ENCODE peak calls at places on chromosomes 12 and 14, in four cellular contexts. One of them, this sample, is unnamed.

GRCh38 chr14:55416866-55417265 is 5.2 kb upstream of the ATG14 start:
- DNase-seq in GM12878: no peak
- DNase-seq in K562: peak
- DNase-seq in HepG2: no peak
- DNase-seq in this sample: peak

GRCh38 chr12:30643366-30643765 is 52.3 kb downstream of the IPO8 start:
- DNase-seq in GM12878: no peak
- DNase-seq in K562: no peak
- DNase-seq in HepG2: no peak
- DNase-seq in this sample: no peak

GRCh38 chr12:89051065-89051677 is 301.1 kb downstream of the DUSP6 start:
- DNase-seq in GM12878: no peak
- DNase-seq in K562: peak
- DNase-seq in HepG2: peak
- DNase-seq in this sample: peak

GRCh38 chr12:43306066-43306465 is 245.9 kb downstream of the ADAMTS20 start:
- DNase-seq in GM12878: no peak
- DNase-seq in K562: no peak
- DNase-seq in HepG2: no peak
- DNase-seq in this sample: no peak

GRCh38 chr14:71105177-71105576 is 197.9 kb downstream of the PCNX1 start:
- DNase-seq in GM12878: no peak
- DNase-seq in K562: no peak
- DNase-seq in HepG2: no peak
- DNase-seq in this sample: no peak

GRCh38 chr12:39622306-39622705 is 2.7 kb upstream of the ABCD2 start:
- DNase-seq in GM12878: no peak
- DNase-seq in K562: no peak
- DNase-seq in HepG2: no peak
- DNase-seq in this sample: no peak

GRCh38 chr14:27427796-27428195 is 830.0 kb upstream of the NOVA1 start:
- DNase-seq in GM12878: no peak
- DNase-seq in K562: no peak
- DNase-seq in HepG2: no peak
- DNase-seq in this sample: no peak

GRCh38 chr14:59274991-59275391 is 86.5 kb downstream of the DAAM1 start:
- DNase-seq in GM12878: peak
- DNase-seq in K562: no peak
- DNase-seq in HepG2: no peak
- DNase-seq in this sample: no peak

GRCh38 chr14:20626274-20626673 is 15.2 kb downstream of the OR6S1 start:
- DNase-seq in GM12878: no peak
- DNase-seq in K562: no peak
- DNase-seq in HepG2: no peak
- DNase-seq in this sample: no peak

GRCh38 chr14:24232645-24233537 is at the start of gene GMPR2:
- DNase-seq in GM12878: no peak
- DNase-seq in K562: peak
- DNase-seq in HepG2: no peak
- DNase-seq in this sample: no peak

GRCh38 chr14:91693342-91693741 is 38.5 kb downstream of the CATSPERB start:
- DNase-seq in GM12878: no peak
- DNase-seq in K562: no peak
- DNase-seq in HepG2: peak
- DNase-seq in this sample: no peak

GRCh38 chr12:8052679-8053078 is 13.5 kb downstream of the C3AR1 start:
- DNase-seq in GM12878: no peak
- DNase-seq in K562: no peak
- DNase-seq in HepG2: no peak
- DNase-seq in this sample: no peak

GRCh38 chr14:106518054-106518943 is 991.9 kb downstream of the TMEM121 start:
- DNase-seq in GM12878: no peak
- DNase-seq in K562: no peak
- DNase-seq in HepG2: no peak
- DNase-seq in this sample: no peak

GRCh38 chr12:47276253-47277070 is 196.7 kb upstream of the AMIGO2 start:
- DNase-seq in GM12878: peak
- DNase-seq in K562: no peak
- DNase-seq in HepG2: peak
- DNase-seq in this sample: no peak

GRCh38 chr12:106436183-106436582 is 78.6 kb downstream of the POLR3B start:
- DNase-seq in GM12878: no peak
- DNase-seq in K562: no peak
- DNase-seq in HepG2: no peak
- DNase-seq in this sample: no peak

GRCh38 chr12:106429636-106430035 is 72.1 kb downstream of the POLR3B start:
- DNase-seq in GM12878: no peak
- DNase-seq in K562: no peak
- DNase-seq in HepG2: no peak
- DNase-seq in this sample: no peak

GRCh38 chr12:106433055-106433454 is 75.5 kb downstream of the POLR3B start:
- DNase-seq in GM12878: no peak
- DNase-seq in K562: no peak
- DNase-seq in HepG2: no peak
- DNase-seq in this sample: no peak

GRCh38 chr12:106431839-106432411 is 74.4 kb downstream of the POLR3B start:
- DNase-seq in GM12878: no peak
- DNase-seq in K562: no peak
- DNase-seq in HepG2: no peak
- DNase-seq in this sample: no peak

GRCh38 chr12:106434521-106434920 is 77.0 kb downstream of the POLR3B start:
- DNase-seq in GM12878: no peak
- DNase-seq in K562: no peak
- DNase-seq in HepG2: no peak
- DNase-seq in this sample: no peak
- TF ChIP-seq SP1 in GM12878: no peak
- TF ChIP-seq SP1 in K562: no peak
- TF ChIP-seq SP1 in HepG2: no peak
- TF ChIP-seq SP1 in this sample: no peak

GRCh38 chr14:104555621-104556255 is 23.8 kb upstream of the C14orf180 start:
- DNase-seq in GM12878: no peak
- DNase-seq in K562: no peak
- DNase-seq in HepG2: no peak
- DNase-seq in this sample: no peak

GRCh38 chr14:104554088-104554607 is 25.4 kb upstream of the C14orf180 start:
- DNase-seq in GM12878: no peak
- DNase-seq in K562: no peak
- DNase-seq in HepG2: no peak
- DNase-seq in this sample: no peak

GRCh38 chr14:104556256-104557021 is 23.1 kb upstream of the C14orf180 start:
- DNase-seq in GM12878: no peak
- DNase-seq in K562: no peak
- DNase-seq in HepG2: no peak
- DNase-seq in this sample: no peak

GRCh38 chr14:104553166-104554087 is 26.1 kb upstream of the C14orf180 start:
- DNase-seq in GM12878: no peak
- DNase-seq in K562: no peak
- DNase-seq in HepG2: no peak
- DNase-seq in this sample: no peak

GRCh38 chr14:104554608-104555401 is 24.8 kb upstream of the C14orf180 start:
- DNase-seq in GM12878: no peak
- DNase-seq in K562: no peak
- DNase-seq in HepG2: no peak
- DNase-seq in this sample: no peak
- TF ChIP-seq TARDBP in GM12878: no peak
- TF ChIP-seq TARDBP in K562: no peak
- TF ChIP-seq TARDBP in HepG2: no peak
- TF ChIP-seq TARDBP in this sample: no peak

DNA sequence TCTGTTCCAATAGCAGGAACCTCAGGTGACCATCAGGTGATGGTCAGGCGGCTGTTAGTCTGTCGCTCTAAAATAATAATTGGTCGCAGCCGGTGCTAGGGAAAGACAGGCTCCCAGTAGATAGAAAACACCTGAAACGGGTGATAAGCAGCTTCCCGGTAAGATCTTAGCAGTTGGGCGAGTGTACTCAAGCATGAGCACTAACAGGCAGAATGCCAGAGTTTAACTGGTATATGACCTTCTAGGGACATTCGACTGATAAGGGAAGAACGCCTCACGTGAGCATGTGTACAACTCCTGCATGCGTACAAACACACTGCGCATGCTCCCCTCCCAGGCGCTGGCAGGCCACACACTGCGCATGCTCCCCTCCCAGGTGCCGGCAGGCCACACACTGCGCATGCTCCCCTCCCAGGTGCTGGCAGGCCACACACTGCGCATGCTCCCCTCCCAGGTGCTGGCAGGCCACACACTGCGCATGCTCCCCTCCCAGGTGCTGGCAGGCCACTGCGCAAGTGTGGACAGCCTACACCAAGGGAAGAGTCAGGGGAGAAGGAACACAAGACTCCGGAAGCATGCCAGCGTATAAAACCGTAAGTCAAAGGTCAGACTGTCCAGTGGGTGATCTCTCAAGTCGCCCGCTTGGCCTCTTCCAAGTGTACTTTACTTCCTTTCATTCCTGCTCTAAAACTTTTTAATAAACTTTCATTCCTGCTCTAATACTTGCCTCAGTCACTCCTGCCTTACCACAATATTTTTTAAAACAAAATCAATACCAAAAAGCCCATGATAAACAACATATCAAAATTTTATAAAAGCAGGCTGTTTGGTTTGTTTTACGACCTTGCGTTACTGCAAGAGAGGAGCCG is 24.5 kb downstream of the GPRC5D start:
- DNase-seq in GM12878: peak
- DNase-seq in K562: peak
- DNase-seq in HepG2: peak
- DNase-seq in this sample: no peak
- TF ChIP-seq SP1 in GM12878: no peak
- TF ChIP-seq SP1 in K562: no peak
- TF ChIP-seq SP1 in HepG2: no peak
- TF ChIP-seq SP1 in this sample: no peak

DNA sequence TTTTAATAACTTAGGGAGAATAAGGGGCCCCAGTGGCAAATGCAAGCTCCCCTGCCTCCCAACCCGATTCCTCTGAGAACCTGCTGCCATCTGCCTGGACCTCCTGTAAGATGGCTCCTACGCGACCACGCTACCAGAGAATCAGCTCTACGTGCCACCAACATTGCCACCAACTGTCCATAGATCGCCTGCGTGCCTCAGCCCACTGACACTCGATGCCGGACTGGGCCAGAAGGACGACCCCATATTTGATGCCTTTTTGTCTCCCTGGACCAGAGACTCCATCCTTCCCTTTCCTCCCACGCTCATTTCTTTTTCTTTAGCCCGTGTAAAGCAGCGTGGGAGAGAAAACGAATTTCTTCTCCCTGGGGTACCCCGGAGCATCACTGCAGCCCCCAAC is 617 bp upstream of the KLHL42 start:
- DNase-seq in GM12878: no peak
- DNase-seq in K562: no peak
- DNase-seq in HepG2: peak
- DNase-seq in this sample: peak
- TF ChIP-seq TARDBP in GM12878: no peak
- TF ChIP-seq TARDBP in K562: no peak
- TF ChIP-seq TARDBP in HepG2: no peak
- TF ChIP-seq TARDBP in this sample: no peak

GRCh38 chr12:109944975-109945374 is 44.9 kb downstream of the TCHP start:
- DNase-seq in GM12878: no peak
- DNase-seq in K562: no peak
- DNase-seq in HepG2: peak
- DNase-seq in this sample: no peak
- TF ChIP-seq SP1 in GM12878: no peak
- TF ChIP-seq SP1 in K562: no peak
- TF ChIP-seq SP1 in HepG2: no peak
- TF ChIP-seq SP1 in this sample: no peak

GRCh38 chr14:73620268-73620667 is 8.0 kb downstream of the ACOT6 start:
- DNase-seq in GM12878: no peak
- DNase-seq in K562: no peak
- DNase-seq in HepG2: no peak
- DNase-seq in this sample: no peak

GRCh38 chr14:73613046-73613383 is 698 bp downstream of the ACOT6 start:
- DNase-seq in GM12878: no peak
- DNase-seq in K562: no peak
- DNase-seq in HepG2: no peak
- DNase-seq in this sample: no peak

GRCh38 chr14:73613419-73613963 is 1.2 kb downstream of the ACOT6 start:
- DNase-seq in GM12878: no peak
- DNase-seq in K562: no peak
- DNase-seq in HepG2: peak
- DNase-seq in this sample: no peak

GRCh38 chr14:73619524-73619923 is 7.2 kb downstream of the ACOT6 start:
- DNase-seq in GM12878: no peak
- DNase-seq in K562: no peak
- DNase-seq in HepG2: no peak
- DNase-seq in this sample: no peak

GRCh38 chr14:73616831-73617230 is 4.5 kb downstream of the ACOT6 start:
- DNase-seq in GM12878: no peak
- DNase-seq in K562: no peak
- DNase-seq in HepG2: no peak
- DNase-seq in this sample: no peak
- TF ChIP-seq TARDBP in GM12878: no peak
- TF ChIP-seq TARDBP in K562: no peak
- TF ChIP-seq TARDBP in HepG2: no peak
- TF ChIP-seq TARDBP in this sample: no peak